ENCODE peak calls at places on chromosomes 2 and 18, in four cellular contexts. B is BJ, G is right lobe of liver, D is IMR-90. C is an unnamed sample.
A peak's percentile ranks its signal among the peaks of the same experiment; 100 is the strongest.

GRCh38 chr18:73848656-73849055 is 299.0 kb downstream of the FBXO15 start:
- DNase-seq in B (peak; percentile 88), D (peak; percentile 88), G (no peak), C (peak; percentile 69)

GRCh38 chr2:9419558-9419957 is 3.8 kb downstream of the ITGB1BP1 start:
- DNase-seq in D (no peak), G (no peak), B (no peak), C (no peak)

GRCh38 chr18:48838921-48839818 is 111.6 kb downstream of the SMAD7 start:
- DNase-seq in B (peak; percentile 77), G (peak; percentile 35), D (peak; percentile 73), C (peak; percentile 93)

GRCh38 chr2:231065966-231066365 is 9.3 kb downstream of the PSMD1 start:
- DNase-seq in B (no peak), G (no peak), D (no peak), C (no peak)

GRCh38 chr18:65725421-65726050 is 25.3 kb upstream of the CDH7 start:
- DNase-seq in D (no peak), B (no peak), G (no peak), C (no peak)

GRCh38 chr18:27004056-27004829 is 138.7 kb upstream of the AQP4 start:
- DNase-seq in D (no peak), B (no peak), G (no peak), C (no peak)

GRCh38 chr2:66573866-66574265 is 138.9 kb downstream of the MEIS1 start:
- DNase-seq in G (no peak), B (no peak), D (peak; percentile 49), C (no peak)

GRCh38 chr2:160582481-160583161 is 89.0 kb upstream of the RBMS1 start:
- DNase-seq in D (peak; percentile 75), G (no peak), B (peak; percentile 75), C (peak; percentile 40)

GRCh38 chr2:133657591-133657990 is 89.3 kb upstream of the NCKAP5 start:
- DNase-seq in D (peak; percentile 41), G (no peak), B (no peak), C (no peak)

GRCh38 chr2:95526360-95527341 is 42.1 kb upstream of the TRIM43B start:
- DNase-seq in B (peak; percentile 16), G (peak; percentile 84), D (peak; percentile 67), C (peak; percentile 89)
- TF ChIP-seq CTCF in B (peak; percentile 51), G (peak; percentile 39), D (peak; percentile 39), C (peak; percentile 48)

GRCh38 chr2:201126308-201127127 is 10.6 kb downstream of the CFLAR start:
- DNase-seq in G (no peak), B (no peak), D (peak; percentile 49), C (no peak)
- H3K4me3 ChIP-seq in G (no peak overlapping the region), B (no peak overlapping the region), D (no peak overlapping the region), C (no peak overlapping the region)

GRCh38 chr18:25164837-25165791 is 186.9 kb downstream of the ZNF521 start:
- DNase-seq in B (peak; percentile 38), D (peak; percentile 84), G (no peak), C (peak; percentile 16)
- TF ChIP-seq CTCF in B (no peak), D (no peak), G (no peak), C (no peak)

GRCh38 chr2:42052702-42053481 is 5.1 kb downstream of the PKDCC start:
- DNase-seq in G (no peak), D (peak; percentile 67), B (no peak), C (no peak)
- H3K4me3 ChIP-seq in G (no peak overlapping the region), D (no peak overlapping the region), B (no peak overlapping the region), C (no peak overlapping the region)

GRCh38 chr18:67590571-67591141 is 74.1 kb upstream of the DSEL start:
- DNase-seq in D (peak; percentile 52), B (no peak), G (no peak), C (peak; percentile 19)
- TF ChIP-seq CTCF in D (peak; percentile 34), B (peak; percentile 29), G (peak; percentile 46), C (peak; percentile 3)